ENCODE peak calls at places on chromosomes 12 and 14, in four cellular contexts. W is K562, M is HCT116, F is H1. I is an unnamed sample.

GRCh38 chr14:104746071-104746545 is 6.8 kb upstream of the SIVA1 start:
- DNase-seq in W (no peak), M (no peak), F (no peak), I (no peak)

GRCh38 chr14:103257211-103257962 is 76.7 kb upstream of the EIF5 start:
- DNase-seq in W (no peak), M (no peak), F (peak), I (no peak)

GRCh38 chr14:67133595-67134441 is 55.4 kb upstream of the GARIN2 start:
- DNase-seq in W (no peak), M (no peak), F (no peak), I (no peak)

GRCh38 chr12:74527491-74527890 is 10.1 kb upstream of the ATXN7L3B start:
- DNase-seq in W (no peak), M (no peak), F (no peak), I (no peak)

GRCh38 chr12:104347374-104348075 is 44.0 kb downstream of the EID3 start:
- DNase-seq in W (no peak), M (no peak), F (no peak), I (no peak)

GRCh38 chr12:62640910-62641448 is 174.4 kb downstream of the MON2 start:
- DNase-seq in W (no peak), M (no peak), F (no peak), I (no peak)

GRCh38 chr12:6534914-6535696 is 788 bp downstream of the GAPDH start:
- DNase-seq in W (peak), M (no peak), F (peak), I (peak)

GRCh38 chr14:60310086-60310684 is 61.2 kb downstream of the PPM1A start:
- DNase-seq in W (no peak), M (no peak), F (no peak), I (no peak)

GRCh38 chr14:105067969-105068301 is 2.7 kb upstream of the GPR132 start:
- DNase-seq in W (no peak), M (no peak), F (no peak), I (no peak)

GRCh38 chr12:1851126-1851791 is 30.9 kb downstream of the LRTM2 start:
- DNase-seq in W (no peak), M (no peak), F (no peak), I (no peak)

GRCh38 chr14:90140298-90140955 is 78.6 kb downstream of the KCNK13 start:
- DNase-seq in W (no peak), M (no peak), F (no peak), I (no peak)

GRCh38 chr12:131865196-131865875 is 29.1 kb upstream of the ULK1 start:
- DNase-seq in W (no peak), M (peak), F (no peak), I (no peak)

GRCh38 chr14:35158951-35159653 is 36.8 kb downstream of the PRORP start:
- DNase-seq in W (no peak), M (no peak), F (no peak), I (peak)

GRCh38 chr14:64060648-64061096 is 207.9 kb downstream of the SYNE2 start:
- DNase-seq in W (peak), M (peak), F (peak), I (peak)

GRCh38 chr14:22602011-22602410 is 3.9 kb downstream of the ABHD4 start:
- DNase-seq in W (no peak), M (no peak), F (no peak), I (no peak)

GRCh38 chr14:87800216-87800615 is 192.8 kb downstream of the GALC start:
- DNase-seq in W (no peak), M (no peak), F (no peak), I (no peak)

GRCh38 chr12:75913502-75914110 is 118.0 kb downstream of the PHLDA1 start:
- DNase-seq in W (peak), M (no peak), F (no peak), I (no peak)
- TF ChIP-seq FOSL1 in W (peak), M (peak), F (no peak), I (no peak)

DNA sequence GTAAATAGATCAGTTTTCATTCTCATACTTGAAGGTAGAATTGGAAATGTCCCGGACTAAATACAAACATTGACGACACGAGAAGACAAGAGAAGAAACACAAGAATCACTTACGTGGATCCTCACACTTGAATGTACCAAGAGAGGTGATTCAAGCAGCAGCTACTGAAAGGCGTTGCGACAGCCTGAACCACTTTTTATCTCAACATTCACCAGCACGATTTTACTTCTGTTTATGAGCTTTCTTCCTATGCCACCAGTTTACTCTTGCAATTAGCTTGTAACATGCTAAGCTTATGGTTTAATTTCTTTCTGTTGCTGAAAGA is 3.5 kb upstream of the FZD10 start:
- DNase-seq in W (no peak), M (no peak), F (no peak), I (no peak)
- TF ChIP-seq EZH2 in W (no peak), M (no peak), F (peak), I (no peak)

GRCh38 chr14:52002542-52002941 is 13.2 kb downstream of the RTRAF start:
- DNase-seq in W (no peak), M (no peak), F (no peak), I (no peak)
- TF ChIP-seq FOSL1 in W (no peak), M (no peak), F (no peak), I (no peak)

DNA sequence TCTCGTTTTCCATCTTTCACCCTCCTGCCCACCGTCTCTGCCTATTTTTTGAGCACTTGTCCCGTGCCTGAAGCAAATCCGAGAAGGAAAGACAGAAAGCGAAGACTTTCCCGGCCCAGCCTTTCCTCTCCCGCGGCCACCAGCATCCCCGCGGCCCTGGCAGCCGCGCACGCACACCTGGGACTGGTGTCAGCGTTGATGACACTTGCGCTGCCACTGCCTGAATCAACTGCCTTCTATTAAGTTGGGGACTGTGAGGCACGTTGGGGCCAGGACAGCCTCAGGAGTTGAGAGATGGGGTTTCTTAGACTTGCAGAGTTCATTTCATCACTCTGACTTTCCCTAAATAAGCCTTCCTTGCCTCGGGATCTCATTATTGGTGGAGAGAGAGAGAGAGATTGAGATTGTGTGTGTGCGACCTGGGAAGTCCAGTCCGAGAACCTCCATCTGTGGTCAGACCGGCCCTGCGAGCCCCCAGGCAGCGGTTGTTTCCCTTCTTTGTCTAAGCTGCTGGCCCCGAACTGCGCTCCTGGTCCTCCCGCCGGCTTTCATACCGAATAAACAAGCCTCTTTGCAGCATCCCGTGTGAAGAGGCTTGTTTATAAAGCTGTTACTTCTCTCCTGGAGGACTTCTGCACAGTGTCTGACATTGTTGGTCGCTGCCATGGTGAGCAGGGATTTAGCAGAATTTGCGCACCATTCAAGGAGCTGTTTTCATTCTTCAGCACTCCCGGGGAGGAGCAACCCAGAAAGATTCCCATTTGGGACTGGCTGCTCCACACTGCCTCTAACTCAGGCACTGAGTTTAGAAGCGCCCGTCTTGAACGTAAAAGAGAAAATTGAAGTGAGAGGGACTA is 1.5 kb downstream of the PDZRN4 start:
- DNase-seq in W (no peak), M (no peak), F (peak), I (no peak)
- TF ChIP-seq EZH2 in W (no peak), M (no peak), F (peak), I (no peak)

DNA sequence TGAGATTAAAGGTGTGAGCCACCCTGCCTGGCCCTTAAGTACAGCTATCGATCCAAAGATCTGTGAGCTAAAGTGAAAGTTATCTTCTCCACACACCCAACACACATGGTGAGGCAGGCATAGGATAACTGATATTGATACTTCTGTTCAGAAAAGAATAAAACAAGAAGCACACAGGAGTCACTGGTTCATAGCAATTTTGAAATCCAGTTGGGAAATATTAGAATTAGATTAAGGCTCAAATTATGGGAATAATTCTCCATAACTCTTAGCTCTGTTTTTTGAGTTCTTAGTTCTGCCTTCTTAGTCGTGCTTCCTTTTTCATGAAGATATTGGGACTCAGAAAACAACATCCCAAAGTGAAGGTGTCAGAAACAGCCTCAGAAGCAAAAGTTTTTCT is 186.0 kb upstream of the PLXNC1 start:
- DNase-seq in W (no peak), M (no peak), F (no peak), I (no peak)
- TF ChIP-seq FOSL1 in W (no peak), M (no peak), F (no peak), I (no peak)

GRCh38 chr12:84910549-84911241 is 1.9 kb downstream of the SLC6A15 start:
- DNase-seq in W (no peak), M (no peak), F (no peak), I (no peak)
- TF ChIP-seq EZH2 in W (no peak), M (no peak), F (no peak), I (no peak)

I was measured in HepG2.